ENCODE peak calls at places on chromosomes 13 and 19, in ten cellular contexts. G, S, C, V, P, T, R, Q, E and K are unnamed samples.

GRCh38 chr19:39430675-39431593 is 4.8 kb downstream of the RPS16 start:
- DNase-seq in R (peak; percentile 73), Q (no peak), V (peak; percentile 100), T (peak; percentile 98), P (peak; percentile 95), S (peak; percentile 83), C (no peak), E (no peak), G (peak; percentile 42), K (peak; percentile 86)

GRCh38 chr13:33355470-33355869 is 69.9 kb upstream of the STARD13 start:
- DNase-seq in T (no peak), C (no peak), S (no peak), G (peak; percentile 37), V (no peak), P (peak; percentile 82), R (peak; percentile 9), Q (no peak), E (no peak), K (peak; percentile 67)

GRCh38 chr19:1935484-1936208 is 5.3 kb upstream of the CSNK1G2 start:
- DNase-seq in V (peak; percentile 8), E (no peak), G (no peak), S (peak; percentile 15), R (peak; percentile 51), T (peak; percentile 21), Q (no peak), P (peak; percentile 82), C (no peak), K (peak; percentile 43)

GRCh38 chr13:73248711-73249580 is 190.1 kb downstream of the KLF5 start:
- DNase-seq in T (peak; percentile 92), Q (no peak), S (no peak), R (no peak), P (peak; percentile 23), C (peak; percentile 29), E (peak; percentile 49), G (no peak), V (no peak), K (no peak)

GRCh38 chr19:43576479-43576878 is 878 bp downstream of the PINLYP start:
- DNase-seq in S (no peak), E (no peak), V (no peak), R (no peak), G (no peak), Q (no peak), C (no peak), P (no peak), T (peak; percentile 18), K (no peak)

GRCh38 chr19:16078311-16078758 is 2.0 kb downstream of the TPM4 start:
- DNase-seq in S (peak; percentile 68), T (peak; percentile 81), G (peak; percentile 55), E (no peak), V (no peak), Q (no peak), R (peak; percentile 71), C (peak; percentile 29), P (no peak), K (no peak)

GRCh38 chr13:76778906-76779305 is 107.3 kb downstream of the KCTD12 start:
- DNase-seq in C (no peak), V (no peak), R (no peak), S (no peak), T (no peak), Q (no peak), P (peak; percentile 72), E (no peak), G (no peak), K (peak; percentile 77)

GRCh38 chr19:7268737-7269098 is 25.5 kb downstream of the INSR start:
- DNase-seq in T (no peak), Q (no peak), P (no peak), S (no peak), C (no peak), G (no peak), R (no peak), V (no peak), E (peak; percentile 12), K (no peak)

GRCh38 chr13:68813397-68813796 is 1294.2 kb upstream of the ATXN8OS start:
- DNase-seq in E (no peak), V (no peak), R (no peak), P (no peak), Q (no peak), T (no peak), G (no peak), S (no peak), C (peak; percentile 49), K (no peak)

GRCh38 chr13:63403726-63404125 is 1988.1 kb upstream of the PCDH20 start:
- DNase-seq in G (no peak), S (no peak), R (no peak), T (no peak), Q (no peak), V (no peak), C (no peak), P (peak; percentile 12), E (no peak), K (no peak)
- TF ChIP-seq CTCF in G (no peak), S (no peak), R (no peak), T (no peak), Q (no peak), V (no peak), C (no peak), P (no peak), E (no peak), K (no peak)

GRCh38 chr19:31353826-31354225 is 4.6 kb upstream of the TSHZ3 start:
- DNase-seq in G (no peak), C (no peak), P (no peak), T (no peak), Q (peak; percentile 43), R (no peak), S (no peak), E (peak; percentile 39), V (no peak), K (no peak)
- TF ChIP-seq CTCF in G (no peak), C (no peak), P (no peak), T (no peak), Q (no peak), R (no peak), S (no peak), E (no peak), V (no peak), K (no peak)

GRCh38 chr19:42312370-42312769 is 739 bp upstream of the TMEM145 start:
- DNase-seq in C (no peak), G (no peak), P (no peak), S (no peak), V (no peak), T (no peak), E (no peak), R (no peak), Q (no peak), K (no peak)

GRCh38 chr19:42313096-42313839 is at the start of gene TMEM145:
- DNase-seq in P (peak; percentile 44), T (no peak), G (no peak), S (peak; percentile 27), R (peak; percentile 68), E (peak; percentile 64), V (no peak), C (peak; percentile 84), Q (peak; percentile 74), K (peak; percentile 45)

GRCh38 chr19:42315024-42315423 is 1.9 kb downstream of the TMEM145 start:
- DNase-seq in Q (no peak), P (no peak), G (no peak), C (no peak), E (no peak), R (no peak), S (no peak), V (no peak), T (no peak), K (no peak)

GRCh38 chr19:42311612-42312160 is 1.4 kb upstream of the TMEM145 start:
- DNase-seq in V (no peak), G (no peak), E (no peak), R (no peak), P (no peak), C (no peak), Q (peak; percentile 54), T (no peak), S (no peak), K (no peak)

GRCh38 chr19:42313840-42314755 is 989 bp downstream of the TMEM145 start:
- DNase-seq in P (no peak), T (no peak), G (no peak), E (no peak), S (no peak), R (no peak), V (no peak), C (no peak), Q (no peak), K (no peak)
- TF ChIP-seq CTCF in P (peak; percentile 23), T (no peak), G (no peak), E (no peak), S (no peak), R (no peak), V (no peak), C (no peak), Q (no peak), K (peak; percentile 31)

GRCh38 chr19:35153701-35154534 is 617 bp upstream of the FXYD5 start:
- DNase-seq in R (peak; percentile 69), G (no peak), C (peak; percentile 55), Q (peak; percentile 79), E (no peak), V (no peak), T (no peak), P (peak; percentile 34), S (peak; percentile 69), K (no peak)

GRCh38 chr19:35155441-35155840 is 906 bp downstream of the FXYD5 start:
- DNase-seq in C (no peak), V (no peak), R (no peak), G (no peak), Q (no peak), P (no peak), E (no peak), S (no peak), T (no peak), K (no peak)

GRCh38 chr19:35155981-35156672 is 1.6 kb downstream of the FXYD5 start:
- DNase-seq in G (no peak), V (no peak), R (no peak), P (no peak), E (no peak), Q (no peak), T (no peak), S (no peak), C (no peak), K (no peak)

GRCh38 chr19:35156673-35157014 is 2.1 kb downstream of the FXYD5 start:
- DNase-seq in S (no peak), G (no peak), C (no peak), R (no peak), P (no peak), E (no peak), T (no peak), Q (no peak), V (no peak), K (no peak)

DNA sequence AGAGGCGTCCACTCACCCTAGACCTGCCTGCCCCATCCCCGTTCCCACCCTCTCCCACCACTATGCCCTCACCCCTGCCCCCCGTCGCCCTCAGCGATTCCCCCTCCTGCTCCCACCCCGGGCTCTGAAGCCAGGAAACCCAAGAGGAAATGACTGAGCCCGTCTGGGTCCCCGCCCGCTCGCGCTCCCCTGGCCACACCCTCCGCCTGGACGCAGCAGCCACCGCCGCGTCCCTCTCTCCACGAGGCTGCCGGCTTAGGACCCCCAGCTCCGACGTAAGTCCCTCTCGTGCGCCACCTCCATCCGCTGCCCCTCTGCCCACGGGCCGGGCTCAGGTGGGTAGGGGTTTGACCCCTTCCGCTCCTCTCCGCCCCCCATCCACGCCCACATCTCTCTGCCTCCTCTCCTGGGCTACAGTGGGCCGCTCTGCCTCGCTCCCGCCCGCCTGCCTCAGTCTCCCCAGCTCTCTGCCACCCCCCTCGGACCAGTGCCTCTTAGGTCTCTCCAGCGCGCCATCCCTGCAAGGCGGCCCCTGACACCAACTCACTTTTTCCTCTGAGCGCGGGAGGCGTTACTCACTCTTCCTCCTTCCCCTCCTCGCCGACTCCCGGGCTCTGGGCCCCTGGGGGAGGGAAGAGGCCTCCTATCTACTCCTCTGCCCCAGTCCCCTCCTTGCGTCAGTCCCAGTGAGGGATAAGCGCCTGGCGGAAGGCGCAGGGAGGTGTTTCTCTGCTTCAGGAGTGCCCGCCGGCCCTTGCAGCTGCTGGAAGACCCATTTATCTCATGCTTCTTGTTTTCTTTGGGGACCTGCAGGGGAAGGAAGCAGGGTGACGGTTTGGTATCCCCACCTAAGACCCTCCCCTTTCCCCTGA is at the start of gene FXYD5:
- DNase-seq in S (peak; percentile 51), E (peak; percentile 60), T (peak; percentile 69), R (peak; percentile 76), C (no peak), G (peak; percentile 76), V (peak; percentile 70), Q (peak; percentile 64), P (peak; percentile 86), K (peak; percentile 72)
- TF ChIP-seq CTCF in S (no peak), E (no peak), T (peak; percentile 9), R (no peak), C (peak; percentile 15), G (no peak), V (no peak), Q (no peak), P (peak; percentile 12), K (peak; percentile 30)